ENCODE peak calls at places on chromosomes 7 and 10, in nine cellular contexts. V, Z, Q, X, I, D, U, J and M are unnamed samples.

GRCh38 chr7:93442478-93443224 is 131.9 kb downstream of the CALCR start:
- DNase-seq in Q (peak), X (peak), Z (peak), D (no peak), V (no peak), U (peak), I (peak), J (peak), M (no peak)

GRCh38 chr10:88048312-88048711 is 184.9 kb downstream of the PTEN start:
- DNase-seq in Z (no peak), Q (no peak), V (no peak), D (no peak), X (no peak), U (no peak), J (no peak), I (no peak), M (no peak)

GRCh38 chr10:3460420-3461128 is 288.0 kb upstream of the PITRM1 start:
- DNase-seq in J (no peak), Z (no peak), I (no peak), U (peak), Q (no peak), V (no peak), X (no peak), D (no peak), M (no peak)

GRCh38 chr10:132134541-132135397 is 52.0 kb upstream of the DPYSL4 start:
- DNase-seq in I (no peak), Z (no peak), X (peak), Q (no peak), U (no peak), D (peak), V (peak), J (no peak), M (no peak)

GRCh38 chr7:7148799-7149481 is 33.4 kb upstream of the C1GALT1 start:
- DNase-seq in D (no peak), V (no peak), J (no peak), Q (peak), X (no peak), I (no peak), Z (no peak), U (no peak), M (no peak)

GRCh38 chr10:51137741-51138529 is 63.6 kb downstream of the PRKG1 start:
- DNase-seq in Q (peak), I (no peak), V (no peak), J (no peak), U (peak), Z (no peak), D (no peak), X (no peak), M (no peak)

GRCh38 chr7:82805527-82805960 is 357.1 kb downstream of the PCLO start:
- DNase-seq in U (peak), X (peak), Z (peak), I (peak), J (no peak), V (no peak), D (no peak), Q (peak), M (no peak)

GRCh38 chr7:99860281-99861127 is 16.3 kb downstream of the OR2AE1 start:
- DNase-seq in D (peak), Z (no peak), X (no peak), I (no peak), U (peak), J (no peak), Q (peak), V (peak), M (peak)

GRCh38 chr7:41459183-41459582 is 243.7 kb downstream of the INHBA start:
- DNase-seq in I (no peak), Q (no peak), Z (no peak), U (no peak), V (no peak), D (no peak), J (no peak), X (no peak), M (no peak)

GRCh38 chr7:116588225-116588624 is 63.4 kb downstream of the CAV1 start:
- DNase-seq in Z (peak), Q (peak), U (peak), D (no peak), V (no peak), X (no peak), I (peak), J (no peak), M (no peak)

GRCh38 chr10:4127518-4128315 is 342.7 kb upstream of the KLF6 start:
- DNase-seq in D (no peak), J (no peak), Q (no peak), Z (no peak), V (peak), U (no peak), X (no peak), I (peak), M (no peak)

GRCh38 chr7:29274156-29275017 is 79.8 kb downstream of the CHN2 start:
- DNase-seq in J (no peak), X (no peak), Q (peak), V (no peak), I (no peak), D (no peak), Z (no peak), U (no peak), M (no peak)